ENCODE peak calls at places on chromosomes 16 and 17, in ten cellular contexts. E is MM.1S; K is OCI-LY7; P is Peyer's patch; T is CD8-positive, alpha-beta T cell; S is sigmoid colon; M is colonic mucosa; B is heart left ventricle; U is Caco-2; C is A549. N is an unnamed sample. For H3K4me1, the result is how much of the 10 kb centered on the place peaks cover.

GRCh38 chr16:48503779-48504178 is 106.2 kb downstream of the N4BP1 start:
- DNase-seq in E (no peak), K (no peak), P (peak), T (no peak), S (peak), M (no peak), B (peak), U (no peak), C (no peak), N (peak)

GRCh38 chr17:78110363-78111011 is 18.1 kb downstream of the TMC6 start:
- DNase-seq in E (no peak), K (no peak), P (no peak), T (no peak), S (no peak), M (no peak), B (no peak), U (no peak), C (no peak), N (peak)

GRCh38 chr16:70453891-70454220 is 539 bp upstream of the FCSK start:
- DNase-seq in E (no peak), K (no peak), P (no peak), T (no peak), S (no peak), M (peak), B (no peak), U (no peak), C (no peak), N (no peak)

GRCh38 chr16:88968589-88969280 is 8.3 kb downstream of the CBFA2T3 start:
- DNase-seq in E (peak), K (peak), P (no peak), T (no peak), S (no peak), M (no peak), B (no peak), U (no peak), C (no peak), N (peak)

GRCh38 chr17:63984206-63984605 is 11.5 kb upstream of the SCN4A start:
- DNase-seq in E (no peak), K (no peak), P (no peak), T (no peak), S (no peak), M (no peak), B (no peak), U (no peak), C (no peak), N (peak)

GRCh38 chr17:35294756-35295155 is 51.9 kb downstream of the SLFN5 start:
- DNase-seq in E (no peak), K (no peak), P (no peak), T (no peak), S (no peak), M (no peak), B (no peak), U (no peak), C (no peak), N (no peak)

GRCh38 chr16:50006954-50007353 is 18.1 kb upstream of the CNEP1R1 start:
- DNase-seq in E (no peak), K (no peak), P (no peak), T (no peak), S (no peak), M (no peak), B (no peak), U (no peak), C (no peak), N (no peak)

GRCh38 chr16:81505011-81505660 is 60.5 kb downstream of the CMIP start:
- DNase-seq in E (no peak), K (peak), P (peak), T (no peak), S (no peak), M (no peak), B (no peak), U (peak), C (peak), N (no peak)

GRCh38 chr17:45653616-45654015 is 130.5 kb upstream of the CRHR1 start:
- DNase-seq in E (no peak), K (no peak), P (no peak), T (no peak), S (no peak), M (no peak), B (no peak), U (no peak), C (no peak), N (no peak)

GRCh38 chr17:64641499-64641898 is 20.6 kb downstream of the SMURF2 start:
- DNase-seq in E (no peak), K (no peak), P (no peak), T (no peak), S (no peak), M (no peak), B (no peak), U (peak), C (peak), N (no peak)

GRCh38 chr17:79607941-79608728 is 2.7 kb downstream of the RBFOX3 start:
- DNase-seq in E (no peak), K (no peak), P (no peak), T (no peak), S (peak), M (no peak), B (no peak), U (peak), C (peak), N (no peak)

GRCh38 chr17:40551091-40551873 is 14.0 kb downstream of the CCR7 start:
- DNase-seq in E (no peak), K (no peak), P (peak), T (no peak), S (peak), M (peak), B (peak), U (peak), C (peak), N (peak)

GRCh38 chr16:84726670-84727467 is 27.1 kb downstream of the USP10 start:
- DNase-seq in E (no peak), K (peak), P (peak), T (no peak), S (peak), M (peak), B (peak), U (peak), C (no peak), N (no peak)

GRCh38 chr17:69711504-69711903 is 297.0 kb downstream of the MAP2K6 start:
- DNase-seq in E (no peak), K (no peak), P (no peak), T (no peak), S (no peak), M (no peak), B (no peak), U (no peak), C (no peak), N (no peak)

GRCh38 chr17:63082952-63083351 is 116.9 kb downstream of the TANC2 start:
- DNase-seq in E (no peak), K (no peak), P (no peak), T (no peak), S (no peak), M (no peak), B (no peak), U (no peak), C (no peak), N (no peak)

GRCh38 chr16:4214215-4214621 is 27.7 kb downstream of the SRL start:
- DNase-seq in E (no peak), K (no peak), P (peak), T (no peak), S (no peak), M (no peak), B (no peak), U (no peak), C (peak), N (peak)

GRCh38 chr17:77125432-77125901 is 15.3 kb upstream of the SEC14L1 start:
- DNase-seq in E (no peak), K (no peak), P (no peak), T (no peak), S (no peak), M (no peak), B (no peak), U (peak), C (peak), N (no peak)

GRCh38 chr16:84817206-84817605 is 2.6 kb upstream of the CRISPLD2 start:
- DNase-seq in E (no peak), K (no peak), P (no peak), T (no peak), S (no peak), M (no peak), B (no peak), U (no peak), C (no peak), N (peak)

GRCh38 chr17:75950850-75951554 is 10.2 kb upstream of the FBF1 start:
- DNase-seq in E (no peak), K (no peak), P (peak), T (no peak), S (no peak), M (no peak), B (no peak), U (no peak), C (no peak), N (no peak)

GRCh38 chr16:57041182-57042156 is 50.9 kb upstream of the CPNE2 start:
- DNase-seq in E (peak), K (peak), P (peak), T (peak), S (no peak), M (peak), B (no peak), U (no peak), C (peak), N (no peak)

GRCh38 chr16:11173426-11173825 is 82.6 kb downstream of the SOCS1 start:
- DNase-seq in E (no peak), K (no peak), P (no peak), T (no peak), S (no peak), M (no peak), B (no peak), U (no peak), C (no peak), N (no peak)

GRCh38 chr16:67247698-67248400 is 568 bp upstream of the FHOD1 start:
- DNase-seq in E (peak), K (no peak), P (no peak), T (no peak), S (no peak), M (no peak), B (no peak), U (no peak), C (no peak), N (no peak)

GRCh38 chr17:63402808-63403207 is 43.3 kb downstream of the CYB561 start:
- DNase-seq in E (no peak), K (no peak), P (no peak), T (no peak), S (no peak), M (no peak), B (no peak), U (no peak), C (no peak), N (no peak)

GRCh38 chr16:53600076-53600475 is 97.1 kb upstream of the AKTIP start:
- DNase-seq in E (no peak), K (no peak), P (no peak), T (no peak), S (no peak), M (no peak), B (no peak), U (no peak), C (no peak), N (no peak)

GRCh38 chr17:32486091-32486700 is 597 bp upstream of the CDK5R1 start:
- DNase-seq in E (peak), K (peak), P (peak), T (peak), S (peak), M (peak), B (peak), U (peak), C (peak), N (peak)

GRCh38 chr16:48054881-48055601 is 100.8 kb downstream of the ABCC12 start:
- DNase-seq in E (peak), K (peak), P (peak), T (peak), S (no peak), M (peak), B (peak), U (peak), C (peak), N (peak)

GRCh38 chr17:19000531-19001011 is 4.0 kb downstream of the FAM83G start:
- DNase-seq in E (no peak), K (no peak), P (peak), T (no peak), S (no peak), M (no peak), B (no peak), U (no peak), C (peak), N (no peak)

GRCh38 chr17:42798383-42799380 is at the start of the genes CNTD1 and COA3:
- DNase-seq in E (peak), K (peak), P (peak), T (peak), S (peak), M (peak), B (peak), U (peak), C (peak), N (peak)

GRCh38 chr17:63740464-63741181 is 976 bp downstream of the STRADA start:
- DNase-seq in E (peak), K (peak), P (no peak), T (no peak), S (no peak), M (peak), B (no peak), U (no peak), C (no peak), N (no peak)

DNA sequence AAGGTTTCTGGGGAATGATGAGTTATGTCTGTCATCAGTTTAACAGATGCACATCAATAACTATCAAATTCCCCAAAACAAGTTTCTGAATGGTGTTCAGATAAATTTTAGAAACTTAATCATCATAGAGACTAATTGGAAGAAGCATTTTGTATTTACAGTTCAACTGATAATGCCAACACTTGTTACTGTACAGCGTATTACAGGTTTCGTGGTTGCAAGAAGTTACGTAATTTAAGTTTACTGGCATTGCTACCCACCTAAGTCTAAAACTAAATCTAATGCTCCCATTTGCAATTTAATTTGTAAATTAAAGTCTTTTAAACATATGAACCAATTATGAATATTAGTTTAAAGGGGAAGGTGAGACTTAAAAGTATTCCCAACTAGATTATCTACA is 3.0 kb downstream of the SRSF1 start:
- DNase-seq in E (no peak), K (no peak), P (no peak), T (no peak), S (no peak), M (no peak), B (no peak), U (no peak), C (no peak), N (no peak)
- H3K4me3 ChIP-seq in E (no peak), K (peak), P (no peak), T (no peak), S (no peak), M (no peak), B (no peak), U (no peak), C (peak), N (peak)

DNA sequence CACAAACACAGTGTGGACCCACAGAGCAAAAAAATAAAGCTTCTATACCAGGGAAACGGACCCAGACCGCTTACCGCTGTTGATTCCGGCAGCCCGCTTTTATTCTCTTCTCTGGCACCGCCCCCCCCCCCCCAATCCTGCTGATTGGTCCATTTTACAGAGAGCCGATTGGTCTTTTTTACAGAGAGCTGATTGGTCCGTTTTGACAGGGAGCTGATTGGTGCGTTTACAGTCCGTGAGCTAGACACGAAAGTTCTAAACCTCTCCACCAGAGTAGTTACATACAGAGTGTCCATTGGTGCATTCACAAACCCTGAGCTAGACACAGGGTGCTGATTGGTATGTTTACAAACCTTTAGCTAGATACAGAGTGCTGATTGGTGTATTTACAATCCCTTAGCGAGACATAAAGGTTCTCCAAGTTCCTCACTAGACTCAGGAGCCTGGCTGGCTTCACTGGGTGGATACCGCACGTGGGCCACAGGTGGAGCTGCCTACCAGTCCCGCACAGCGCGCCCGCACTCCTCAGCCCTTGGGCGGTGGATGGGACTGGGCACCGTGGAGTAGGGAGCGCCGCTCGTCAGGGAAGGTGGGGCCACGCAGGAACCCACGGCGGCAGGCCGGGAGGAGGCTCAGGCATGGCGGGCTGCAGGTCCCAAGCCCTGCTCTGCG is 92.4 kb downstream of the HAPSTR1 start:
- DNase-seq in E (no peak), K (no peak), P (no peak), T (no peak), S (no peak), M (no peak), B (no peak), U (no peak), C (no peak), N (no peak)
- TF ChIP-seq CTCF in E (no peak), K (no peak), P (no peak), T (no peak), S (no peak), M (no peak), B (no peak), U (no peak), C (no peak), N (no peak)

DNA sequence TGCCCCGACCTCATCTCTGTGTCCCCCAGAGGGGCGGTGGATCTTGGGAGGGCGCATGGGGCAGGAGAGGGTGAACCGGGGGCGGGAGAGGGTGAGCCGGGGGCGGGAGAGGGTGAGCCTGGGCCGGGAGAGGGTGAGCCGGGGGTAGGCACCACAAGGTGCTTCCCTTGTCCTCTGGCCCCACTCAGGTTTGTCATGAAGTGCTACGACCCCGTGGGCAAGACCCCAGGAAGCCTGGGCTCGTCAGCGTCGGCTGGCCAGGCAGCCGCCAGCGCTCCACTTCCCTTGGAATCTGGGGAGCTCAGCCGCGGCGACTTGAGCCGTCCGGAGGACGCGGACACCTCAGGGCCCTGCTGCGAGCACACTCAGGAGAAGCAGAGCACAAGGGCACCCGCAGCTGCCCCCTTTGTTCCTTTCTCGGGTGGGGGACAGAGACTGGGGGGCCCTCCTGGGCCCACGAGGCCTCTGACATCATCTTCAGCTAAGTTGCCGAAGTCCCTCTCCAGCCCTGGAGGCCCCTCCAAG is 18.9 kb downstream of the ASPSCR1 start:
- DNase-seq in E (no peak), K (no peak), P (no peak), T (no peak), S (no peak), M (no peak), B (no peak), U (no peak), C (no peak), N (peak)
- H3K4me1 ChIP-seq in E (under half), K (under half), P (under half), T (under half), S (under half), M (under half), B (under half), U (under half), C (under half), N (under half)

GRCh38 chr17:80731255-80731840 is 186.7 kb downstream of the RPTOR start:
- DNase-seq in E (no peak), K (no peak), P (no peak), T (no peak), S (no peak), M (no peak), B (no peak), U (no peak), C (no peak), N (no peak)
- H3K4me3 ChIP-seq in E (no peak), K (no peak), P (no peak), T (no peak), S (no peak), M (no peak), B (no peak), U (no peak), C (no peak), N (no peak)

N was measured in psoas muscle.